ENCODE peak calls at places on chromosome 19, in eight cellular contexts. A is MCF 10A; H is Caki2; V is GM20000; C is stimulated activated CD4-positive, alpha-beta T cell treated with anti-CD3 and anti-CD28 coated beads, Interleukin-1b, Interleukin-23, amount 100 ng/mL, for 24 hours; O is right cardiac atrium; N is upper lobe of right lung; I is stromal cell of bone marrow. X is an unnamed sample.

GRCh38 chr19:15673176-15673654 is 328 bp downstream of the CYP4F12 start:
- DNase-seq in A (no peak), H (no peak), V (no peak), C (no peak), O (peak; percentile 69), N (no peak), I (no peak), X (no peak)

GRCh38 chr19:38228491-38229439 is 4.7 kb upstream of the DPF1 start:
- DNase-seq in A (no peak), H (no peak), V (no peak), C (no peak), O (no peak), N (no peak), I (no peak), X (no peak)

GRCh38 chr19:19342086-19343015 is 21.7 kb downstream of the MAU2 start:
- DNase-seq in A (peak; percentile 66), H (peak; percentile 32), V (peak; percentile 65), C (no peak), O (peak; percentile 83), N (peak; percentile 84), I (no peak), X (peak; percentile 73)

GRCh38 chr19:10043286-10043927 is 30.1 kb downstream of the RDH8 start:
- DNase-seq in A (no peak), H (no peak), V (no peak), C (no peak), O (no peak), N (no peak), I (no peak), X (no peak)

GRCh38 chr19:3603121-3603841 is 3.4 kb downstream of the TBXA2R start:
- DNase-seq in A (no peak), H (no peak), V (no peak), C (no peak), O (peak; percentile 53), N (no peak), I (no peak), X (no peak)

GRCh38 chr19:41928221-41928683 is at the start of gene ERFL:
- DNase-seq in A (no peak), H (no peak), V (peak; percentile 76), C (no peak), O (no peak), N (no peak), I (no peak), X (no peak)

GRCh38 chr19:1796395-1797142 is 15.5 kb downstream of the ATP8B3 start:
- DNase-seq in A (no peak), H (no peak), V (no peak), C (no peak), O (no peak), N (no peak), I (no peak), X (no peak)

GRCh38 chr19:7440188-7440975 is 48.5 kb downstream of the PEX11G start:
- DNase-seq in A (no peak), H (no peak), V (no peak), C (no peak), O (no peak), N (no peak), I (no peak), X (no peak)

GRCh38 chr19:42291437-42291815 is 10.5 kb upstream of the PRR19 start:
- DNase-seq in A (no peak), H (no peak), V (no peak), C (no peak), O (peak; percentile 65), N (no peak), I (no peak), X (no peak)

GRCh38 chr19:51710163-51710562 is 13.6 kb downstream of the HAS1 start:
- DNase-seq in A (no peak), H (no peak), V (no peak), C (no peak), O (no peak), N (no peak), I (no peak), X (no peak)

GRCh38 chr19:1409204-1410005 is 2.0 kb downstream of the DAZAP1 start:
- DNase-seq in A (no peak), H (no peak), V (no peak), C (no peak), O (no peak), N (peak; percentile 75), I (no peak), X (no peak)